ENCODE peak calls at places on chromosomes 13 and 19, in four cellular contexts. Q is brain microvascular endothelial cell, X is dorsolateral prefrontal cortex, G is omental fat pad. H is an unnamed sample.

GRCh38 chr13:109655206-109655600 is 131.2 kb downstream of the IRS2 start:
- DNase-seq in Q (no peak), X (no peak), G (no peak), H (no peak)

GRCh38 chr13:46893820-46894533 is 2.9 kb downstream of the HTR2A start:
- DNase-seq in Q (peak; percentile 32), X (peak; percentile 54), G (peak; percentile 39), H (no peak)

GRCh38 chr19:42075364-42075615 is 676 bp upstream of the ZNF574 start:
- DNase-seq in Q (no peak), X (no peak), G (no peak), H (no peak)

GRCh38 chr19:35247526-35248309 is 1.1 kb upstream of the LSR start:
- DNase-seq in Q (no peak), X (no peak), G (no peak), H (peak; percentile 93)

GRCh38 chr19:41799444-41800000 is 3.1 kb downstream of the CEACAM3 start:
- DNase-seq in Q (no peak), X (no peak), G (no peak), H (no peak)

GRCh38 chr19:34187011-34187410 is 14.7 kb downstream of the LSM14A start:
- DNase-seq in Q (no peak), X (no peak), G (no peak), H (no peak)

GRCh38 chr19:1247747-1248453 is 483 bp upstream of the MIDN start:
- DNase-seq in Q (peak; percentile 42), X (no peak), G (no peak), H (no peak)

GRCh38 chr13:68708336-68708908 is 1399.2 kb upstream of the ATXN8OS start:
- DNase-seq in Q (no peak), X (no peak), G (no peak), H (no peak)

GRCh38 chr13:30002577-30002976 is 152.2 kb upstream of the UBL3 start:
- DNase-seq in Q (peak; percentile 12), X (no peak), G (no peak), H (no peak)

GRCh38 chr19:13665125-13665903 is 99.0 kb upstream of the MRI1 start:
- DNase-seq in Q (no peak), X (no peak), G (no peak), H (no peak)

GRCh38 chr13:24194447-24194846 is 33.9 kb downstream of the SPATA13 start:
- DNase-seq in Q (no peak), X (no peak), G (no peak), H (no peak)

GRCh38 chr13:95698047-95698749 is 21.3 kb downstream of the DNAJC3 start:
- DNase-seq in Q (no peak), X (no peak), G (no peak), H (no peak)

GRCh38 chr13:101144808-101145419 is 271.4 kb downstream of the NALCN start:
- DNase-seq in Q (peak; percentile 22), X (no peak), G (no peak), H (no peak)

GRCh38 chr19:32866564-32867265 is 2.9 kb downstream of the SLC7A9 start:
- DNase-seq in Q (no peak), X (no peak), G (no peak), H (no peak)

GRCh38 chr13:95533545-95534135 is 18.9 kb upstream of the CLDN10 start:
- DNase-seq in Q (no peak), X (no peak), G (no peak), H (no peak)

GRCh38 chr13:108083056-108083455 is 132.3 kb downstream of the LIG4 start:
- DNase-seq in Q (no peak), X (no peak), G (no peak), H (no peak)

GRCh38 chr13:108087813-108088212 is 127.5 kb downstream of the LIG4 start:
- DNase-seq in Q (no peak), X (no peak), G (no peak), H (no peak)

GRCh38 chr13:108082481-108082880 is 132.9 kb downstream of the LIG4 start:
- DNase-seq in Q (no peak), X (no peak), G (no peak), H (no peak)

GRCh38 chr13:108084840-108085239 is 130.5 kb downstream of the LIG4 start:
- DNase-seq in Q (no peak), X (no peak), G (no peak), H (no peak)

GRCh38 chr13:108086678-108087077 is 128.7 kb downstream of the LIG4 start:
- DNase-seq in Q (peak; percentile 0), X (no peak), G (no peak), H (no peak)
- TF ChIP-seq CTCF in Q (peak; percentile 49), X (no peak), G (no peak), H (peak; percentile 25)

GRCh38 chr19:38554676-38555141 is 63.0 kb downstream of the MAP4K1 start:
- DNase-seq in Q (no peak), X (no peak), G (no peak), H (no peak)

GRCh38 chr19:38557205-38557799 is 60.5 kb downstream of the MAP4K1 start:
- DNase-seq in Q (no peak), X (no peak), G (no peak), H (no peak)

GRCh38 chr19:38559428-38560401 is 58.0 kb downstream of the MAP4K1 start:
- DNase-seq in Q (no peak), X (no peak), G (no peak), H (no peak)

GRCh38 chr19:38555200-38555599 is 62.6 kb downstream of the MAP4K1 start:
- DNase-seq in Q (no peak), X (no peak), G (no peak), H (no peak)

GRCh38 chr19:38556521-38557174 is 61.1 kb downstream of the MAP4K1 start:
- DNase-seq in Q (no peak), X (no peak), G (no peak), H (no peak)
- TF ChIP-seq CTCF in Q (peak; percentile 32), X (no peak), G (no peak), H (peak; percentile 54)

GRCh38 chr13:75927183-75927582 is 291.1 kb downstream of the LMO7 start:
- DNase-seq in Q (no peak), X (no peak), G (no peak), H (no peak)
- TF ChIP-seq CTCF in Q (no peak), X (no peak), G (no peak), H (no peak)

GRCh38 chr13:49248433-49249002 is 793 bp downstream of the CDADC1 start:
- DNase-seq in Q (peak; percentile 6), X (no peak), G (no peak), H (no peak)
- TF ChIP-seq CTCF in Q (peak; percentile 40), X (no peak), G (no peak), H (peak; percentile 32)

DNA sequence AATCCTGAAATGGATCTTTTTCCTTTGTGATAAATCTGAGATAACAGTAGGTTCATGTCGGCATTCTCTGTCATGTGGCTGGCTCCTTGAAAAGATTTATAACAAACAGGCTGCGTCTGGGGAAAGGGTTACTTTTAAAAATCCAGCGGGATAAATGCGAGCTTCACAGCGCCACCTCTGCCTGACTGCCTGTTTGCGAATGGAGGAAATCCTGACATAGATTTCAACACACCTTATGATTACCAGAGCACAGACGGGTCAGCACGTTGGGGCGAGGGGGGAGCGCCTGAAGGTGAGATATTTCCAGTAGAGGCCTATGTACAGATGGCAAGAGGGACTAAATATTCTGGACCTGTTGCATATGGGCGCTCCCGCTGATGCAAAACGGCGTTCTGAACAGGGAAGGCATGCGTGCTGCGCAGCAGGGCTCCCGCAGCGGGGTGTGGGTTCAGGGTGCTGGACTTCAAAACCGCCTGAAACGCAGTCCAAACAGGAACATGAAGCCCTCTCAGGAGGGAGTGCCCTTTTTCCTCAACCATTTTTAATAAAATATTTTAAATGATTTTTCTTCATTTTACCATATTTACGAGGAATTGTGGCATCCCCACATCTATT is 445.3 kb upstream of the SGCG start:
- DNase-seq in Q (no peak), X (no peak), G (no peak), H (no peak)
- TF ChIP-seq CTCF in Q (no peak), X (no peak), G (no peak), H (no peak)

DNA sequence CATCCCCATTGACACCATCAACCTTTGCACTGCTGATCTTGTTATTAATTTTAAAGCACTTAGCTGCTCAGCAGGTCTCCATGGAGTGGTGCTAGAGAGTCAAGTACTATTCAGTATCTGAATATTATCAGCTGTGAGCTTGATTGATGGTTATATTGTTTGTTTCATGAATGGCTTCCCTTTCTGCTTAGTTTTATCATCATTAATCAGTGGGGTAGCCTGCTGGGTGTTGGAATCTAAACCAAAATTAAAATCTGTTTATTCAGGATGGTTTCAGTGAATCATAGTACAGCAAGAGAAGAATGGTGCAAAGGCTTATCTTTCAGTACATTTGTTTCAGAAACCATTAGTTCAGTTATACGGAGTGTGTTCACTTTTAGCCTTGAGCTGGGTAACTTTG is 42.5 kb upstream of the SCEL start:
- DNase-seq in Q (peak; percentile 14), X (no peak), G (no peak), H (no peak)
- TF ChIP-seq CTCF in Q (peak; percentile 74), X (peak; percentile 48), G (no peak), H (peak; percentile 81)

GRCh38 chr13:85260896-85261295 is 538.3 kb downstream of the SLITRK6 start:
- DNase-seq in Q (no peak), X (no peak), G (no peak), H (no peak)

GRCh38 chr13:85266331-85266730 is 532.9 kb downstream of the SLITRK6 start:
- DNase-seq in Q (no peak), X (no peak), G (no peak), H (no peak)

GRCh38 chr13:85266771-85267170 is 532.4 kb downstream of the SLITRK6 start:
- DNase-seq in Q (peak; percentile 11), X (no peak), G (no peak), H (no peak)

GRCh38 chr13:85265296-85265695 is 533.9 kb downstream of the SLITRK6 start:
- DNase-seq in Q (no peak), X (no peak), G (no peak), H (no peak)

DNA sequence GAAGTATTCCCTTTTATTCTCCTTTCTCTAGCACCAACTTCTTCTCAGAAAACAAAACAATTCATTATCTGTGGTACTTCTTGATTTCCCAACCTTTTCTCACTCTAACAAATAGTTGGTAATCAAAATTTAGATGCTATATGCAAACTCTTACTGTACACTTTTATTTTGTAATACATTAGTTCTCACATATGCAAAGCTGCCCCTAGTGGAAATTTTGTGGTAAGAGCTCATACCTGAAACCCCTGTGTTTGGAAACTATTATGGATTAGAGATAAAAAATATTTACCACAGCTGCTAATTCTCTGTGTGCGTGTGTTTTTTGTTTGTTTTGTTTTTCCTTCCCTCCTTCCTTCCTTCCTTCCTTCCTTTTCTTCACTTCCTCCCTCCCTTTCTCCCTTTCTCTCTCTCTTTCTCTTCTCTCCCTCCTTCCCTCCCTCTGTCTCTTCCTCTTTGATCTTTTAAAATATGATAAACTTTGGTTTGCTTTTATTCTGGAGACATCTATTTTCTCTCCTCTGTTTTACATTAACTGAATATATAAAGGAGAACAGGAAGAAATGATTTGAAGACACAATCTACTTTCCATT is 537.4 kb downstream of the SLITRK6 start:
- DNase-seq in Q (no peak), X (no peak), G (no peak), H (no peak)
- TF ChIP-seq CTCF in Q (peak; percentile 61), X (peak; percentile 24), G (no peak), H (peak; percentile 67)

H was measured in RWPE2.